ENCODE peak calls at places on chromosomes 12 and 14, in four cellular contexts. R is astrocyte, C is tibial artery, P is DND-41. X is an unnamed sample.
A peak's percentile ranks its signal among the peaks of the same experiment; 100 is the strongest.

GRCh38 chr12:121345151-121345810 is 6.9 kb downstream of the ANAPC5 start:
- DNase-seq in P (no peak), C (no peak), R (no peak), X (no peak)

GRCh38 chr12:647713-648085 is 15.5 kb downstream of the NINJ2 start:
- DNase-seq in R (no peak), P (no peak), C (no peak), X (no peak)

GRCh38 chr12:131912526-131913274 is 16.4 kb upstream of the PUS1 start:
- DNase-seq in C (peak; percentile 96), P (no peak), R (peak; percentile 80), X (peak; percentile 91)

GRCh38 chr12:5964913-5965900 is 20.1 kb upstream of the ANO2 start:
- DNase-seq in P (no peak), R (no peak), C (no peak), X (no peak)

GRCh38 chr12:46798056-46798455 is 27.7 kb downstream of the SLC38A4 start:
- DNase-seq in R (no peak), C (no peak), P (no peak), X (no peak)

GRCh38 chr12:11555743-11556625 is 93.5 kb upstream of the ETV6 start:
- DNase-seq in P (peak; percentile 50), C (no peak), R (peak; percentile 33), X (no peak)

GRCh38 chr12:71871116-71871515 is 31.6 kb downstream of the TBC1D15 start:
- DNase-seq in R (peak; percentile 6), C (no peak), P (no peak), X (no peak)

GRCh38 chr12:98519257-98519907 is 4.0 kb downstream of the TMPO start:
- DNase-seq in P (no peak), C (no peak), R (no peak), X (no peak)

GRCh38 chr14:22003471-22003870 is 329.9 kb upstream of the OR4E1 start:
- DNase-seq in C (no peak), P (peak; percentile 34), R (no peak), X (no peak)

GRCh38 chr12:118548887-118549286 is 172.5 kb downstream of the SUDS3 start:
- DNase-seq in R (no peak), P (no peak), C (no peak), X (no peak)

GRCh38 chr14:73996731-73997107 is 22.4 kb downstream of the ENTPD5 start:
- DNase-seq in P (no peak), R (no peak), C (no peak), X (no peak)

GRCh38 chr14:74917646-74918081 is 5.4 kb downstream of the RPS6KL1 start:
- DNase-seq in R (peak; percentile 6), C (peak; percentile 86), P (no peak), X (peak; percentile 80)

GRCh38 chr14:77598366-77599050 is 17.9 kb downstream of the SPTLC2 start:
- DNase-seq in P (no peak), C (no peak), R (no peak), X (no peak)

GRCh38 chr12:113818833-113819232 is 147.3 kb downstream of the RBM19 start:
- DNase-seq in R (no peak), C (no peak), P (peak; percentile 8), X (no peak)

GRCh38 chr12:32302218-32302826 is 97.0 kb upstream of the FGD4 start:
- DNase-seq in C (no peak), P (no peak), R (no peak), X (no peak)

GRCh38 chr12:91413591-91413990 is 231.0 kb upstream of the DCN start:
- DNase-seq in P (no peak), R (peak; percentile 57), C (no peak), X (no peak)

GRCh38 chr12:118010903-118011302 is 5.6 kb upstream of the RFC5 start:
- DNase-seq in R (no peak), C (no peak), P (no peak), X (no peak)

GRCh38 chr12:67701121-67701520 is 52.6 kb downstream of the DYRK2 start:
- DNase-seq in R (peak; percentile 26), P (no peak), C (no peak), X (no peak)

DNA sequence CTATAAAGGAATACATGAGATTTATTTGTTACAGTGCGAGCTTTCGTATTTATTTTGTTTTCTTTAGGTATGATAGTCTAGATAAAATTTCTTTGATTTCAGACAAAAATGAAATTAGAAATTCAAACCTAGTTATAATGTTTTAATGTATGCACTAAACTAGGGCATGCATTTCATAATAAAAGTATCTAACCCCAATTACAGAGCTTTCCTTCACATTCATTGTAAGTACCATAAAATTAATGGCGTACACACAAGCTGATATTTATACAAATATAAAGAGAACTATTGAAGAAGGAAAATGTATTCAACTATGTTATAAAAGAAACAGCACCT is 120.2 kb downstream of the GXYLT1 start:
- DNase-seq in C (no peak), P (no peak), R (no peak), X (no peak)
- H3K4me3 ChIP-seq in C (peak overlapping the region; percentile 54), P (no peak overlapping the region), R (peak overlapping the region; percentile 49), X (peak overlapping the region; percentile 63)

DNA sequence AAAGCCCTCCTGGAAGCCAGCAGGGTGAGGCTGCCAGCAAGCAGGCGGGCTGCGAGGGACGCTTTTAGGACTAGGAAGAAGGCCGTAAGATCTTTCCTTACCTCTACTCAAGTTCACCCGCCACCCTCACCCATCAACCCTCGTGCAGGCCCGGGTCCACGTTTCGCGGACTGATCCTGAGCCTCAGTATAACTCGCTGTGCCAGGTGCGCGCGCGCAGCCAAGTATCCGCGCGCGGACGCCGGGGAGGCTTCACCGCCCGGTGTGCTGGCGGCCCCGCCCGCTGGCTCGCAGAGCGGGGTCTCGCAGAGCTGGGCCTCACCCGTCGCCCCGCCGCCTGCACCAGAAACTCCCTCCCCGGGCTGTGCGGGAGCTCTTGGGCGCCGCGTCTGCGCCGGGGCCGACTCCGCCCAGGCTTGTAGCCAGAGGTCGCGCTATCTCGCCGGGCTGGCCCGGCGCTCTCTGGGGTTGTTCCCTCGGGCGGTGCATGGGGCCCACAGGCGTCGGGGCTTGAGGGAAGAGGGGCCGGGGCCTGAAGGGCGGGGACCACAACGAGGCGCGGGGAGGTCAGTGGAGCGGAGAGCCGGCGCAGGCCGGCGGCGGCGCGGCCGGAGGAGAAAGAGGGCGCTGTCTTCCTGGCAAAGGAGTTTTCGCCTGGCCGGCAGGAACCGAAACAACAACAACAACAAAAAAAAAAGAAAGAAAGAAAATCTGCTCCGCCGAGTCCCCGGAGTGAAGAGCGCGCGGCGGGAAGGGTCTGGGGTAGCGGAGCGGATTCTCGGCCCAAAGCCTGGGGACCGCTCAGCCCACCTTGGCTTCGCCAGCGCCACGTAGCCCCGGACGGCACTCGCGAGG is 7.7 kb upstream of the SIX1 start:
- DNase-seq in P (peak; percentile 36), R (peak; percentile 49), C (peak; percentile 75), X (no peak)
- TF ChIP-seq CTCF in P (no peak), R (peak; percentile 19), C (no peak), X (peak; percentile 54)

DNA sequence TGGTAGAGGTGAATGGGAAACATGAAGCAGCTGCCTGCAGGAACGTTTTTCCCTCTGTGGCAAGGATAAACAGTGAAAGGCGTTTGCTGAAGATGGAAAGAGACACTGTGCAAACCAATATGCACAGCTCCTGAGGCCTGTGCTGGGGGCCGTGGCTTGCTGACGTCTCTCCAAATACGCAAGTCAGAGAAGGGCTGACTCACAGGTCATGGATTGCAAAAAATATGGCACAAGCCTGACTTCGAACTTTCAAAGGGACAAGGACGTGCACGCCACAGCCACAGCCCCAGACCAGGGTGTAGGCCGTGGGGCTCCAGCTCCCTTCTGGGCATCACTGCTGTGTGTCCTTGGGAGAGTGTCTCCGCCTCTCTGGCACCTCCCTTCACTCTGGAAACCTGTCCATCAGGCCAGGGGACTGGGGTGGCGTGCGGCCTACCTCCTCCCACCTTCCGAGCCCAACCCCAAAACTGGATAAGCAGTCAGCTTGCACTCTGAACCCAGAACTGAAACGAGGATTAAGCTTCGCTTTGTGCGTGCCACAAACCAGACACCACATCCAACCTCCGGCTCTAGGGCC is 22.2 kb upstream of the FZD10 start:
- DNase-seq in C (no peak), R (no peak), P (no peak), X (no peak)
- H3K27me3 ChIP-seq in C (peaks cover 22% of the 10 kb centered on the region), R (no peaks in the 10 kb centered on the region), P (peaks cover 43% of the 10 kb centered on the region), X (peaks cover 82% of the 10 kb centered on the region)

GRCh38 chr12:104276192-104277131 is 27.1 kb upstream of the EID3 start:
- DNase-seq in R (no peak), P (no peak), C (no peak), X (no peak)

GRCh38 chr12:104272938-104273337 is 30.6 kb upstream of the EID3 start:
- DNase-seq in C (no peak), R (no peak), P (no peak), X (no peak)

GRCh38 chr12:104273503-104273902 is 30.0 kb upstream of the EID3 start:
- DNase-seq in P (no peak), C (no peak), R (no peak), X (no peak)

GRCh38 chr12:104274811-104275210 is 28.7 kb upstream of the EID3 start:
- DNase-seq in C (no peak), P (no peak), R (no peak), X (no peak)

DNA sequence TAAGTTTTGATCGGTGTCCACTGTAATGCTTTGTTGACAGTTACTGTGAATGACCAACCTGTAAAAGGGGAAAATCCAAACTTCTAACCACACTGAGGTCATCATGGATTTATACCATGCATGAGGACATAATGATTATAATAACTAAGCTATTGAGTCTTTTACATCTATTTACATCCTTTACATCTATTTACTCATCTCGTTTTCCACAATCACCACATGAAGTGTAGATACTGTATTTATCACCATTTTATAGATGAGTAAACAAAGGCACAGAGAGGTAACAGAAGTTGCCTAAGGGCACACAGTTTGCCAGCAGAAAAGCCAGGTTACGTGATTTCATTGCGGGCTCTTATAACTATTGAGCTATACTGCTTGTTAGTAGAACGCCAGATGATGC is 27.9 kb upstream of the EID3 start:
- DNase-seq in R (no peak), C (no peak), P (no peak), X (no peak)
- H3K4me3 ChIP-seq in R (no peak overlapping the region), C (no peak overlapping the region), P (no peak overlapping the region), X (no peak overlapping the region)

DNA sequence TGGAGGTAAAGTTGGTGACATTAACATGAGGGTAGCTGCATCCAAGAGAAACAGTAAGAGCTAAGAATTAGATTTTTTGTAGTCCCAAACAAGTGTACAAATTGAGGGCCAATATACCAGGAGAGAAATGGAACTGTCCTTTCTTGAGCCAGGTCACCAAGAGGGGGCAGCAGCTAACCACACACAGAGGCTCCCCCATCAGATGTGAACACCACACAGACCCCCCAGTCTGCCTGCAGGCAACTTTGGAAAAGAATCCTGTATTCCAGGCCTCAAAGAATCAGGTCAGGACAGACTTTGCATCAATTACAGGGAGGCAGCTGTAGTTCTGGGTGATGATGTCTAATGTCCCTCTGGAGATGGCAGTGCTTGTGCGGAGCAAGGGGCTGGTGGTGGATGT is 77.9 kb downstream of the SPTB start:
- DNase-seq in R (no peak), P (peak; percentile 12), C (no peak), X (no peak)
- TF ChIP-seq CTCF in R (peak; percentile 40), P (peak; percentile 47), C (peak; percentile 30), X (peak; percentile 44)

GRCh38 chr12:65731771-65732170 is 92.5 kb upstream of the HMGA2 start:
- DNase-seq in C (no peak), P (no peak), R (no peak), X (no peak)
- H3K27me3 ChIP-seq in C (peaks cover 38% of the 10 kb centered on the region), P (no peaks in the 10 kb centered on the region), R (no peaks in the 10 kb centered on the region), X (peaks cover 88% of the 10 kb centered on the region)

GRCh38 chr12:3154006-3154405 is 76.8 kb downstream of the TSPAN9 start:
- DNase-seq in R (no peak), P (no peak), C (no peak), X (no peak)
- H3K4me3 ChIP-seq in R (no peak overlapping the region), P (no peak overlapping the region), C (no peak overlapping the region), X (no peak overlapping the region)

GRCh38 chr14:24851406-24851805 is 198.5 kb downstream of the STXBP6 start:
- DNase-seq in C (no peak), R (no peak), P (no peak), X (no peak)
- TF ChIP-seq CTCF in C (no peak), R (no peak), P (no peak), X (no peak)